ENCODE peak calls at places on chromosomes 6 and 20, in eight cellular contexts. One of them, this sample, is unnamed.
A peak's percentile ranks its signal among the peaks of the same experiment; 100 is the strongest.

GRCh38 chr6:31558631-31559500 is 11.5 kb downstream of the NFKBIL1 start:
- DNase-seq in hippocampal formation: peak; percentile 68
- DNase-seq in hepatocyte: no peak
- DNase-seq in nephron progenitor cell: no peak
- DNase-seq in NCI-H1092 treated with DMSO at 0.1 percent for 48 hours: no peak
- DNase-seq in ascending aorta: no peak
- DNase-seq in M059J: peak; percentile 26
- DNase-seq in ELF-1: no peak
- DNase-seq in this sample: no peak

GRCh38 chr6:109767961-109768360 is 76.9 kb downstream of the FIG4 start:
- DNase-seq in hippocampal formation: no peak
- DNase-seq in hepatocyte: no peak
- DNase-seq in nephron progenitor cell: no peak
- DNase-seq in NCI-H1092 treated with DMSO at 0.1 percent for 48 hours: no peak
- DNase-seq in ascending aorta: no peak
- DNase-seq in M059J: peak; percentile 65
- DNase-seq in ELF-1: no peak
- DNase-seq in this sample: no peak

GRCh38 chr6:71011861-71012260 is 55.0 kb upstream of the B3GAT2 start:
- DNase-seq in hippocampal formation: no peak
- DNase-seq in hepatocyte: no peak
- DNase-seq in nephron progenitor cell: no peak
- DNase-seq in NCI-H1092 treated with DMSO at 0.1 percent for 48 hours: no peak
- DNase-seq in ascending aorta: no peak
- DNase-seq in M059J: no peak
- DNase-seq in ELF-1: no peak
- DNase-seq in this sample: no peak

GRCh38 chr6:166470029-166470862 is 87.5 kb upstream of the MPC1 start:
- DNase-seq in hippocampal formation: no peak
- DNase-seq in hepatocyte: no peak
- DNase-seq in nephron progenitor cell: no peak
- DNase-seq in NCI-H1092 treated with DMSO at 0.1 percent for 48 hours: no peak
- DNase-seq in ascending aorta: no peak
- DNase-seq in M059J: no peak
- DNase-seq in ELF-1: peak; percentile 40
- DNase-seq in this sample: no peak

GRCh38 chr6:4736371-4736873 is 39.8 kb upstream of the CDYL start:
- DNase-seq in hippocampal formation: no peak
- DNase-seq in hepatocyte: no peak
- DNase-seq in nephron progenitor cell: no peak
- DNase-seq in NCI-H1092 treated with DMSO at 0.1 percent for 48 hours: no peak
- DNase-seq in ascending aorta: no peak
- DNase-seq in M059J: no peak
- DNase-seq in ELF-1: peak; percentile 44
- DNase-seq in this sample: no peak

GRCh38 chr6:33160096-33160495 is 32.2 kb downstream of the COL11A2 start:
- DNase-seq in hippocampal formation: no peak
- DNase-seq in hepatocyte: no peak
- DNase-seq in nephron progenitor cell: no peak
- DNase-seq in NCI-H1092 treated with DMSO at 0.1 percent for 48 hours: no peak
- DNase-seq in ascending aorta: no peak
- DNase-seq in M059J: no peak
- DNase-seq in ELF-1: no peak
- DNase-seq in this sample: no peak

GRCh38 chr20:58989196-58989595 is 8.1 kb downstream of the NELFCD start:
- DNase-seq in hippocampal formation: no peak
- DNase-seq in hepatocyte: no peak
- DNase-seq in nephron progenitor cell: no peak
- DNase-seq in NCI-H1092 treated with DMSO at 0.1 percent for 48 hours: no peak
- DNase-seq in ascending aorta: no peak
- DNase-seq in M059J: no peak
- DNase-seq in ELF-1: no peak
- DNase-seq in this sample: no peak

GRCh38 chr6:126444874-126445273 is 105.0 kb downstream of the CENPW start:
- DNase-seq in hippocampal formation: no peak
- DNase-seq in hepatocyte: no peak
- DNase-seq in nephron progenitor cell: no peak
- DNase-seq in NCI-H1092 treated with DMSO at 0.1 percent for 48 hours: no peak
- DNase-seq in ascending aorta: no peak
- DNase-seq in M059J: peak; percentile 14
- DNase-seq in ELF-1: peak; percentile 1
- DNase-seq in this sample: no peak

GRCh38 chr6:5344038-5344437 is 82.7 kb downstream of the FARS2 start:
- DNase-seq in hippocampal formation: no peak
- DNase-seq in hepatocyte: no peak
- DNase-seq in nephron progenitor cell: no peak
- DNase-seq in NCI-H1092 treated with DMSO at 0.1 percent for 48 hours: no peak
- DNase-seq in ascending aorta: no peak
- DNase-seq in M059J: no peak
- DNase-seq in ELF-1: no peak
- DNase-seq in this sample: no peak

GRCh38 chr6:27279513-27280063 is 32.1 kb downstream of the PRSS16 start:
- DNase-seq in hippocampal formation: no peak
- DNase-seq in hepatocyte: peak; percentile 32
- DNase-seq in nephron progenitor cell: peak; percentile 52
- DNase-seq in NCI-H1092 treated with DMSO at 0.1 percent for 48 hours: no peak
- DNase-seq in ascending aorta: no peak
- DNase-seq in M059J: peak; percentile 27
- DNase-seq in ELF-1: peak; percentile 51
- DNase-seq in this sample: no peak

GRCh38 chr20:49705358-49705757 is 8.3 kb downstream of the B4GALT5 start:
- DNase-seq in hippocampal formation: no peak
- DNase-seq in hepatocyte: no peak
- DNase-seq in nephron progenitor cell: no peak
- DNase-seq in NCI-H1092 treated with DMSO at 0.1 percent for 48 hours: no peak
- DNase-seq in ascending aorta: no peak
- DNase-seq in M059J: no peak
- DNase-seq in ELF-1: no peak
- DNase-seq in this sample: no peak

GRCh38 chr6:70079241-70079640 is 212.9 kb downstream of the COL19A1 start:
- DNase-seq in hippocampal formation: no peak
- DNase-seq in hepatocyte: no peak
- DNase-seq in nephron progenitor cell: no peak
- DNase-seq in NCI-H1092 treated with DMSO at 0.1 percent for 48 hours: no peak
- DNase-seq in ascending aorta: no peak
- DNase-seq in M059J: no peak
- DNase-seq in ELF-1: no peak
- DNase-seq in this sample: no peak

GRCh38 chr6:164663634-164664033 is 645.8 kb downstream of the C6orf118 start:
- DNase-seq in hippocampal formation: no peak
- DNase-seq in hepatocyte: no peak
- DNase-seq in nephron progenitor cell: no peak
- DNase-seq in NCI-H1092 treated with DMSO at 0.1 percent for 48 hours: no peak
- DNase-seq in ascending aorta: no peak
- DNase-seq in M059J: no peak
- DNase-seq in ELF-1: no peak
- DNase-seq in this sample: no peak

GRCh38 chr6:13470240-13471140 is 16.9 kb downstream of the GFOD1 start:
- DNase-seq in hippocampal formation: peak; percentile 81
- DNase-seq in hepatocyte: no peak
- DNase-seq in nephron progenitor cell: no peak
- DNase-seq in NCI-H1092 treated with DMSO at 0.1 percent for 48 hours: no peak
- DNase-seq in ascending aorta: no peak
- DNase-seq in M059J: no peak
- DNase-seq in ELF-1: no peak
- DNase-seq in this sample: peak; percentile 76

GRCh38 chr6:24569811-24570210 is 75.0 kb downstream of the ALDH5A1 start:
- DNase-seq in hippocampal formation: no peak
- DNase-seq in hepatocyte: no peak
- DNase-seq in nephron progenitor cell: no peak
- DNase-seq in NCI-H1092 treated with DMSO at 0.1 percent for 48 hours: no peak
- DNase-seq in ascending aorta: no peak
- DNase-seq in M059J: no peak
- DNase-seq in ELF-1: no peak
- DNase-seq in this sample: no peak

GRCh38 chr20:58753267-58753928 is 60.8 kb downstream of the NPEPL1 start:
- DNase-seq in hippocampal formation: no peak
- DNase-seq in hepatocyte: no peak
- DNase-seq in nephron progenitor cell: peak; percentile 26
- DNase-seq in NCI-H1092 treated with DMSO at 0.1 percent for 48 hours: no peak
- DNase-seq in ascending aorta: no peak
- DNase-seq in M059J: no peak
- DNase-seq in ELF-1: peak; percentile 49
- DNase-seq in this sample: no peak

GRCh38 chr20:48866936-48867335 is 39.1 kb upstream of the PREX1 start:
- DNase-seq in hippocampal formation: no peak
- DNase-seq in hepatocyte: no peak
- DNase-seq in nephron progenitor cell: no peak
- DNase-seq in NCI-H1092 treated with DMSO at 0.1 percent for 48 hours: no peak
- DNase-seq in ascending aorta: no peak
- DNase-seq in M059J: no peak
- DNase-seq in ELF-1: no peak
- DNase-seq in this sample: no peak

GRCh38 chr20:9290331-9290730 is 221.4 kb downstream of the PLCB4 start:
- DNase-seq in hippocampal formation: no peak
- DNase-seq in hepatocyte: no peak
- DNase-seq in nephron progenitor cell: no peak
- DNase-seq in NCI-H1092 treated with DMSO at 0.1 percent for 48 hours: no peak
- DNase-seq in ascending aorta: no peak
- DNase-seq in M059J: no peak
- DNase-seq in ELF-1: no peak
- DNase-seq in this sample: no peak

GRCh38 chr20:7523288-7523687 is 417.0 kb downstream of the HAO1 start:
- DNase-seq in hippocampal formation: no peak
- DNase-seq in hepatocyte: no peak
- DNase-seq in nephron progenitor cell: no peak
- DNase-seq in NCI-H1092 treated with DMSO at 0.1 percent for 48 hours: no peak
- DNase-seq in ascending aorta: no peak
- DNase-seq in M059J: no peak
- DNase-seq in ELF-1: no peak
- DNase-seq in this sample: no peak

GRCh38 chr6:36791553-36792171 is 47.6 kb downstream of the CPNE5 start:
- DNase-seq in hippocampal formation: no peak
- DNase-seq in hepatocyte: no peak
- DNase-seq in nephron progenitor cell: no peak
- DNase-seq in NCI-H1092 treated with DMSO at 0.1 percent for 48 hours: no peak
- DNase-seq in ascending aorta: no peak
- DNase-seq in M059J: no peak
- DNase-seq in ELF-1: no peak
- DNase-seq in this sample: no peak

GRCh38 chr6:169869301-169869700 is 117.9 kb downstream of the ERMARD start:
- DNase-seq in hippocampal formation: no peak
- DNase-seq in hepatocyte: no peak
- DNase-seq in nephron progenitor cell: no peak
- DNase-seq in NCI-H1092 treated with DMSO at 0.1 percent for 48 hours: no peak
- DNase-seq in ascending aorta: no peak
- DNase-seq in M059J: no peak
- DNase-seq in ELF-1: no peak
- DNase-seq in this sample: no peak

GRCh38 chr6:149248688-149249369 is 68.7 kb upstream of the TAB2 start:
- DNase-seq in hippocampal formation: no peak
- DNase-seq in hepatocyte: peak; percentile 58
- DNase-seq in nephron progenitor cell: peak; percentile 12
- DNase-seq in NCI-H1092 treated with DMSO at 0.1 percent for 48 hours: no peak
- DNase-seq in ascending aorta: no peak
- DNase-seq in M059J: no peak
- DNase-seq in ELF-1: no peak
- DNase-seq in this sample: no peak

GRCh38 chr6:111921108-111921507 is 47.9 kb upstream of the FYN start:
- DNase-seq in hippocampal formation: no peak
- DNase-seq in hepatocyte: no peak
- DNase-seq in nephron progenitor cell: no peak
- DNase-seq in NCI-H1092 treated with DMSO at 0.1 percent for 48 hours: no peak
- DNase-seq in ascending aorta: no peak
- DNase-seq in M059J: no peak
- DNase-seq in ELF-1: peak; percentile 81
- DNase-seq in this sample: no peak

GRCh38 chr20:47809561-47809960 is 24.3 kb upstream of the SULF2 start:
- DNase-seq in hippocampal formation: no peak
- DNase-seq in hepatocyte: peak; percentile 41
- DNase-seq in nephron progenitor cell: no peak
- DNase-seq in NCI-H1092 treated with DMSO at 0.1 percent for 48 hours: no peak
- DNase-seq in ascending aorta: no peak
- DNase-seq in M059J: peak; percentile 88
- DNase-seq in ELF-1: peak; percentile 97
- DNase-seq in this sample: no peak

GRCh38 chr6:11096109-11096508 is 2.5 kb downstream of the SMIM13 start:
- DNase-seq in hippocampal formation: no peak
- DNase-seq in hepatocyte: peak; percentile 66
- DNase-seq in nephron progenitor cell: no peak
- DNase-seq in NCI-H1092 treated with DMSO at 0.1 percent for 48 hours: no peak
- DNase-seq in ascending aorta: no peak
- DNase-seq in M059J: peak; percentile 36
- DNase-seq in ELF-1: peak; percentile 38
- DNase-seq in this sample: no peak

GRCh38 chr20:44701889-44702288 is 13.3 kb upstream of the CCN5 start:
- DNase-seq in hippocampal formation: no peak
- DNase-seq in hepatocyte: no peak
- DNase-seq in nephron progenitor cell: no peak
- DNase-seq in NCI-H1092 treated with DMSO at 0.1 percent for 48 hours: no peak
- DNase-seq in ascending aorta: no peak
- DNase-seq in M059J: no peak
- DNase-seq in ELF-1: no peak
- DNase-seq in this sample: no peak